ENCODE peak calls at places on chromosomes 1 and 21, in four cellular contexts. Z is foreskin fibroblast, A is HCEC 1CT, K is NT2/D1. N is an unnamed sample.

GRCh38 chr1:33735624-33736023 is 128.3 kb upstream of the HMGB4 start:
- DNase-seq in Z (no peak), A (peak; percentile 11), K (no peak), N (peak; percentile 29)

GRCh38 chr1:217029311-217030157 is 306.3 kb upstream of the ESRRG start:
- DNase-seq in Z (peak; percentile 6), A (peak; percentile 81), K (no peak), N (peak; percentile 27)

GRCh38 chr1:15692121-15692682 is 8.1 kb downstream of the PLEKHM2 start:
- DNase-seq in Z (no peak), A (no peak), K (no peak), N (no peak)

GRCh38 chr1:201471772-201472171 is 2.8 kb upstream of the PHLDA3 start:
- DNase-seq in Z (peak; percentile 81), A (peak; percentile 83), K (no peak), N (peak; percentile 79)

GRCh38 chr21:26939532-26940181 is 27.2 kb downstream of the ADAMTS5 start:
- DNase-seq in Z (peak; percentile 45), A (no peak), K (no peak), N (no peak)

GRCh38 chr1:167563579-167564246 is 10.2 kb upstream of the CREG1 start:
- DNase-seq in Z (no peak), A (no peak), K (no peak), N (no peak)

GRCh38 chr1:174769961-174770549 is 229.7 kb upstream of the CACYBP start:
- DNase-seq in Z (peak; percentile 20), A (peak; percentile 48), K (peak; percentile 42), N (peak; percentile 38)

GRCh38 chr1:110555807-110556470 is 37.0 kb upstream of the KCNA10 start:
- DNase-seq in Z (no peak), A (no peak), K (no peak), N (peak; percentile 17)

GRCh38 chr1:224380003-224380402 is 23.3 kb downstream of the CNIH4 start:
- DNase-seq in Z (no peak), A (no peak), K (no peak), N (no peak)

GRCh38 chr1:147627435-147628110 is 42.8 kb downstream of the ACP6 start:
- DNase-seq in Z (peak; percentile 23), A (peak; percentile 17), K (peak; percentile 55), N (peak; percentile 77)

GRCh38 chr21:43362306-43362927 is 64.5 kb downstream of the SIK1 start:
- DNase-seq in Z (peak; percentile 77), A (no peak), K (no peak), N (peak; percentile 72)

GRCh38 chr1:14478120-14478519 is 120.4 kb upstream of the KAZN start:
- DNase-seq in Z (no peak), A (no peak), K (no peak), N (no peak)

GRCh38 chr1:2290171-2290578 is 62.1 kb downstream of the SKI start:
- DNase-seq in Z (no peak), A (no peak), K (no peak), N (no peak)

GRCh38 chr1:208510192-208510952 is 266.2 kb upstream of the PLXNA2 start:
- DNase-seq in Z (peak; percentile 18), A (no peak), K (peak; percentile 42), N (peak; percentile 29)

GRCh38 chr1:82565546-82565945 is 764.8 kb downstream of the ADGRL2 start:
- DNase-seq in Z (peak; percentile 67), A (no peak), K (no peak), N (peak; percentile 4)

GRCh38 chr1:235460768-235461167 is 43.5 kb downstream of the B3GALNT2 start:
- DNase-seq in Z (no peak), A (no peak), K (no peak), N (no peak)

GRCh38 chr21:42756580-42757250 is 103.3 kb downstream of the PDE9A start:
- DNase-seq in Z (no peak), A (no peak), K (no peak), N (no peak)

N was measured in AG08396.